ENCODE peak calls at places on chromosomes 3 and 15, in four cellular contexts. P is K562, Q is IMR-90, B is HepG2. I is an unnamed sample.

GRCh38 chr15:92570391-92570790 is 85.2 kb downstream of the FAM174B start:
- DNase-seq in P (no peak), Q (no peak), B (no peak), I (no peak)

GRCh38 chr3:190174471-190174870 is 53.8 kb upstream of the P3H2 start:
- DNase-seq in B (no peak), P (no peak), Q (no peak), I (no peak)

GRCh38 chr3:53744351-53744750 is 101.9 kb downstream of the CHDH start:
- DNase-seq in P (no peak), Q (no peak), B (no peak), I (no peak)

GRCh38 chr15:81729340-81729739 is 316.5 kb downstream of the MEX3B start:
- DNase-seq in P (no peak), Q (no peak), B (no peak), I (no peak)

GRCh38 chr3:32283304-32283703 is 44.8 kb downstream of the CMTM8 start:
- DNase-seq in P (no peak), Q (no peak), B (no peak), I (no peak)

GRCh38 chr3:71421820-71422566 is 161.5 kb downstream of the FOXP1 start:
- DNase-seq in B (no peak), P (no peak), Q (no peak), I (no peak)

GRCh38 chr3:24640330-24640877 is 145.8 kb upstream of the THRB start:
- DNase-seq in Q (no peak), P (peak; percentile 35), B (peak; percentile 15), I (peak; percentile 17)

GRCh38 chr3:126544596-126545281 is 14.0 kb downstream of the C3orf22 start:
- DNase-seq in B (no peak), P (no peak), Q (no peak), I (no peak)

GRCh38 chr3:108818404-108818803 is 4.2 kb upstream of the TRAT1 start:
- DNase-seq in B (peak; percentile 3), P (peak; percentile 16), Q (peak; percentile 10), I (no peak)

GRCh38 chr3:174821477-174821876 is 37.7 kb upstream of the NAALADL2 start:
- DNase-seq in Q (peak; percentile 59), P (no peak), B (no peak), I (no peak)

GRCh38 chr3:42712716-42713372 is 10.2 kb upstream of the HHATL start:
- DNase-seq in B (no peak), Q (no peak), P (no peak), I (no peak)

GRCh38 chr3:152021951-152022461 is 148.6 kb downstream of the SUCNR1 start:
- DNase-seq in P (no peak), B (no peak), Q (peak; percentile 32), I (peak; percentile 18)

GRCh38 chr3:9916346-9916733 is 558 bp upstream of the IL17RC start:
- DNase-seq in B (no peak), P (no peak), Q (peak; percentile 48), I (no peak)

GRCh38 chr15:45498701-45499100 is 23.9 kb downstream of the SLC30A4 start:
- DNase-seq in B (no peak), P (no peak), Q (no peak), I (no peak)

GRCh38 chr15:53312707-53313106 is 446.8 kb downstream of the WDR72 start:
- DNase-seq in Q (no peak), P (no peak), B (no peak), I (no peak)

GRCh38 chr15:71804695-71805470 is 5.5 kb upstream of the NR2E3 start:
- DNase-seq in P (no peak), B (no peak), Q (no peak), I (no peak)

GRCh38 chr15:85412956-85413854 is 32.8 kb downstream of the AKAP13 start:
- DNase-seq in Q (peak; percentile 95), P (no peak), B (peak; percentile 90), I (peak; percentile 98)

GRCh38 chr3:78101363-78101762 is 1061.5 kb downstream of the ROBO2 start:
- DNase-seq in Q (peak; percentile 74), P (no peak), B (no peak), I (no peak)

GRCh38 chr15:33071451-33071850 is 123.1 kb downstream of the FMN1 start:
- DNase-seq in B (no peak), P (no peak), Q (peak; percentile 24), I (no peak)

GRCh38 chr15:25233766-25234350 is 205.0 kb downstream of the UBE3A start:
- DNase-seq in Q (no peak), P (no peak), B (no peak), I (no peak)

GRCh38 chr15:25228261-25228660 is 210.6 kb downstream of the UBE3A start:
- DNase-seq in Q (no peak), P (no peak), B (no peak), I (no peak)

GRCh38 chr15:25234831-25235230 is 204.0 kb downstream of the UBE3A start:
- DNase-seq in P (no peak), B (no peak), Q (no peak), I (no peak)

GRCh38 chr15:25226360-25226759 is 212.5 kb downstream of the UBE3A start:
- DNase-seq in P (no peak), Q (no peak), B (no peak), I (no peak)

GRCh38 chr15:25230442-25230841 is 208.4 kb downstream of the UBE3A start:
- DNase-seq in B (no peak), Q (no peak), P (no peak), I (no peak)
- TF ChIP-seq USF2 in B (no peak), Q (no peak), P (no peak), I (no peak)

GRCh38 chr15:56929933-56930332 is 11.5 kb downstream of the TCF12 start:
- DNase-seq in P (no peak), Q (no peak), B (no peak), I (no peak)
- TF ChIP-seq MAZ in P (no peak), Q (no peak), B (no peak), I (no peak)

GRCh38 chr3:97232635-97233034 is 418.2 kb downstream of the EPHA6 start:
- DNase-seq in B (no peak), P (no peak), Q (no peak), I (no peak)
- TF ChIP-seq USF2 in B (no peak), P (no peak), Q (no peak), I (no peak)

DNA sequence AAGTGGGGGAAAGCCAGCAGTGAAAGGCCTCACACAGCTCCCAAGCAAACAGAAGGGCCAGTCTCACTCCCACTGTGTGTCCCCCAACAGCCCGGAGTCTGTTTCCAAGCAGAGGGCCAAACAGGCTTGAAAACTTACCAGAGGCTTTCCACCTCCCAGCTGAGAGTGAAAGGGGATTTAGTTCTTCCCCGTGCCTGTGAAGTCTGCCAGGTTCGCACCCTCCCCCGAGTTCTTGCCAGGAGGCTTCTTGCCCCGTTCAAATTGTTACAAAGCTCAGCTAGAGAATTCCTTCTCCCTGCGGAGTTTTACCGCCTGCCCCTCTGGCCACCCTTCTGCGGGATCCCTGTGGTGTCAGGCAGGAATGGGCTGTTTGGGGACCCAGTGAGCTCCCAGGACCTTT is 68.0 kb upstream of the WNT7A start:
- DNase-seq in P (no peak), B (no peak), Q (no peak), I (no peak)
- TF ChIP-seq MAZ in P (no peak), B (no peak), Q (no peak), I (no peak)

DNA sequence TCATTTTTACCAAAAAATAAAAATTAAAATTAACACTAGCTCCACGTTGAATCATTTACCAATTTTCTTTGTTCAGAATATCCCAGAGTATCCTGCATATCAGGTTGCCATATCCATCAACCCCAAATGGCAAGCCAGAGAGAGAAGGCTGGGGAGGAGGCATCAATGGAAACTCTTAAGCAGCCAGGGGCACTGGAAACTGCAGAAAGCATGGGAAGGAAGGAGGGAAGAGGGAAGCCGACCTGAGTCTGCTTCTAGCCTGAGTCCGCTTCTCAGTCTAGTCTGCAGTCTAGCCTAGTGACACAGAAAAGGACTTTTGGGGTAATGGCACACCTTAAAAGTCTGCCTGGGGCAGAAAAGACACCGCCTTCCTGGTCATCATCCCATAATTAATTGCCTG is 1.6 kb upstream of the MTHFS start:
- DNase-seq in Q (no peak), P (no peak), B (no peak), I (no peak)
- TF ChIP-seq USF2 in Q (no peak), P (no peak), B (no peak), I (no peak)

GRCh38 chr15:47618216-47618615 is 99.1 kb upstream of the SEMA6D start:
- DNase-seq in Q (no peak), P (no peak), B (no peak), I (no peak)
- TF ChIP-seq MAZ in Q (no peak), P (no peak), B (no peak), I (no peak)

GRCh38 chr15:70505971-70506887 is 257.1 kb downstream of the UACA start:
- DNase-seq in P (no peak), B (no peak), Q (no peak), I (no peak)

GRCh38 chr15:70504305-70504951 is 258.9 kb downstream of the UACA start:
- DNase-seq in P (no peak), B (no peak), Q (peak; percentile 55), I (peak; percentile 73)

GRCh38 chr15:70503798-70504304 is 259.5 kb downstream of the UACA start:
- DNase-seq in P (no peak), Q (no peak), B (no peak), I (no peak)

GRCh38 chr15:70504988-70505387 is 258.4 kb downstream of the UACA start:
- DNase-seq in Q (no peak), B (no peak), P (no peak), I (no peak)

DNA sequence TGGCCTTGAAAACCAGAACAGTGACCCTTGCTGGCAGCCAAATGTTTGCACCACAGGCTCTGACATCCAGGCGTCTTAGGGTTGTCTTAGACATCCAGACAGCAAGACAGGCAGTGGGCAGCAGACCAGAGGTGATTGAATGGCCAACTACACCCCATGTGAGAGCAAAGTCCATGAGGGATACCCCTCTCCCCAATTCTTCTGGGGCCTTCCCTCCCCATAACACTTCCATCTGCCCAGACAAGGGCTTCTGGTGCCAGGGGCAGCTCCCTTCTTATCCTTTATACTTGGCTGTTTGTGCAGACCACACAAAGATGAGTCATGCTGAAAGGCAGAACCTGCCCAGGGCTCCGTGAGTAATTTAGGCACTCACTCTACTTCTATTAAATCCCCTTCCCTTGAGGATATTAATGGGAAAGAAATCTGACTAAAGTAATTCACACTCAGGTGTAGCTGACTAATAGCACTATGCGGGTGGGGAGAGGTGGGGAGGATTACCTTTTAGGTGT is 257.9 kb downstream of the UACA start:
- DNase-seq in Q (peak; percentile 87), P (no peak), B (peak; percentile 29), I (peak; percentile 91)
- TF ChIP-seq USF2 in Q (no peak), P (no peak), B (no peak), I (no peak)

GRCh38 chr15:76163429-76164020 is 103.7 kb downstream of the TMEM266 start:
- DNase-seq in P (no peak), B (peak; percentile 43), Q (peak; percentile 79), I (peak; percentile 51)
- TF ChIP-seq MAZ in P (no peak), B (no peak), Q (peak; percentile 87), I (no peak)

GRCh38 chr3:124032881-124033359 is 41.0 kb upstream of the ROPN1 start:
- DNase-seq in B (peak; percentile 51), Q (peak; percentile 71), P (peak; percentile 85), I (peak; percentile 78)

GRCh38 chr3:124033360-124034015 is 41.6 kb upstream of the ROPN1 start:
- DNase-seq in B (no peak), P (no peak), Q (no peak), I (peak; percentile 18)

GRCh38 chr3:124034016-124034808 is 42.3 kb upstream of the ROPN1 start:
- DNase-seq in B (no peak), Q (no peak), P (peak; percentile 12), I (no peak)

GRCh38 chr3:124034809-124035152 is 42.9 kb upstream of the ROPN1 start:
- DNase-seq in P (no peak), Q (no peak), B (no peak), I (no peak)

GRCh38 chr3:124032351-124032880 is 40.5 kb upstream of the ROPN1 start:
- DNase-seq in B (no peak), Q (no peak), P (peak; percentile 16), I (no peak)
- TF ChIP-seq USF2 in B (no peak), Q (no peak), P (no peak), I (no peak)

I was measured in A549.